ENCODE peak calls at places on chromosomes 5 and 9, in ten cellular contexts. T is psoas muscle; P is cardiac fibroblast; H is astrocyte of the spinal cord; F is transverse colon; J is epithelial cell of esophagus; G is heart left ventricle; N is CD8-positive, alpha-beta T cell; S is IMR-90; B is PC-9. W is an unnamed sample.

GRCh38 chr5:79619849-79620248 is 7.6 kb downstream of the TENT2 start:
- DNase-seq in T (no peak), P (no peak), H (no peak), F (no peak), J (no peak), G (no peak), N (no peak), S (no peak), B (no peak), W (no peak)

GRCh38 chr5:62605638-62606037 is 27.0 kb downstream of the LRRC70 start:
- DNase-seq in T (no peak), P (no peak), H (no peak), F (no peak), J (no peak), G (no peak), N (no peak), S (no peak), B (no peak), W (no peak)

GRCh38 chr5:3032513-3032912 is 281.0 kb upstream of the IRX2 start:
- DNase-seq in T (no peak), P (no peak), H (no peak), F (no peak), J (no peak), G (no peak), N (no peak), S (no peak), B (no peak), W (no peak)

GRCh38 chr9:110072597-110073355 is 135.2 kb downstream of the C9orf152 start:
- DNase-seq in T (no peak), P (peak; percentile 47), H (no peak), F (no peak), J (peak; percentile 55), G (no peak), N (no peak), S (no peak), B (no peak), W (no peak)

GRCh38 chr9:135070964-135071735 is 16.3 kb upstream of the OLFM1 start:
- DNase-seq in T (no peak), P (no peak), H (no peak), F (peak; percentile 0), J (no peak), G (peak; percentile 1), N (no peak), S (no peak), B (no peak), W (no peak)

GRCh38 chr5:2891781-2892180 is 140.3 kb upstream of the IRX2 start:
- DNase-seq in T (no peak), P (no peak), H (no peak), F (no peak), J (no peak), G (no peak), N (no peak), S (no peak), B (no peak), W (no peak)

GRCh38 chr9:35616681-35617459 is 1.3 kb downstream of the CD72 start:
- DNase-seq in T (peak; percentile 74), P (peak; percentile 52), H (peak; percentile 27), F (peak; percentile 82), J (peak; percentile 55), G (peak; percentile 72), N (peak; percentile 74), S (peak; percentile 69), B (no peak), W (peak; percentile 55)

GRCh38 chr9:74078647-74079046 is 418.5 kb upstream of the RORB start:
- DNase-seq in T (no peak), P (peak; percentile 1), H (peak; percentile 84), F (no peak), J (peak; percentile 43), G (no peak), N (no peak), S (no peak), B (peak; percentile 3), W (no peak)

GRCh38 chr9:107504585-107505455 is 15.3 kb upstream of the KLF4 start:
- DNase-seq in T (no peak), P (peak; percentile 94), H (peak; percentile 90), F (peak; percentile 49), J (peak; percentile 92), G (no peak), N (no peak), S (peak; percentile 93), B (peak; percentile 52), W (peak; percentile 85)

GRCh38 chr5:23466401-23466886 is 41.0 kb upstream of the PRDM9 start:
- DNase-seq in T (no peak), P (peak; percentile 69), H (peak; percentile 46), F (no peak), J (peak; percentile 98), G (no peak), N (no peak), S (no peak), B (peak; percentile 48), W (peak; percentile 91)

GRCh38 chr5:103829585-103829984 is 267.0 kb upstream of the NUDT12 start:
- DNase-seq in T (no peak), P (no peak), H (no peak), F (no peak), J (peak; percentile 10), G (no peak), N (no peak), S (no peak), B (no peak), W (no peak)

GRCh38 chr9:107638496-107638895 is 148.9 kb upstream of the KLF4 start:
- DNase-seq in T (no peak), P (peak; percentile 40), H (peak; percentile 12), F (no peak), J (no peak), G (no peak), N (no peak), S (no peak), B (no peak), W (no peak)

GRCh38 chr5:135695656-135696055 is 116.9 kb upstream of the CXCL14 start:
- DNase-seq in T (no peak), P (no peak), H (no peak), F (no peak), J (no peak), G (no peak), N (no peak), S (no peak), B (no peak), W (no peak)

GRCh38 chr5:150085950-150086715 is at the start of gene CSF1R:
- DNase-seq in T (no peak), P (no peak), H (no peak), F (no peak), J (no peak), G (no peak), N (no peak), S (no peak), B (no peak), W (no peak)

GRCh38 chr5:1737790-1738405 is 61.7 kb downstream of the MRPL36 start:
- DNase-seq in T (no peak), P (peak; percentile 43), H (peak; percentile 5), F (no peak), J (peak; percentile 48), G (no peak), N (peak; percentile 52), S (peak; percentile 13), B (peak; percentile 34), W (peak; percentile 35)

DNA sequence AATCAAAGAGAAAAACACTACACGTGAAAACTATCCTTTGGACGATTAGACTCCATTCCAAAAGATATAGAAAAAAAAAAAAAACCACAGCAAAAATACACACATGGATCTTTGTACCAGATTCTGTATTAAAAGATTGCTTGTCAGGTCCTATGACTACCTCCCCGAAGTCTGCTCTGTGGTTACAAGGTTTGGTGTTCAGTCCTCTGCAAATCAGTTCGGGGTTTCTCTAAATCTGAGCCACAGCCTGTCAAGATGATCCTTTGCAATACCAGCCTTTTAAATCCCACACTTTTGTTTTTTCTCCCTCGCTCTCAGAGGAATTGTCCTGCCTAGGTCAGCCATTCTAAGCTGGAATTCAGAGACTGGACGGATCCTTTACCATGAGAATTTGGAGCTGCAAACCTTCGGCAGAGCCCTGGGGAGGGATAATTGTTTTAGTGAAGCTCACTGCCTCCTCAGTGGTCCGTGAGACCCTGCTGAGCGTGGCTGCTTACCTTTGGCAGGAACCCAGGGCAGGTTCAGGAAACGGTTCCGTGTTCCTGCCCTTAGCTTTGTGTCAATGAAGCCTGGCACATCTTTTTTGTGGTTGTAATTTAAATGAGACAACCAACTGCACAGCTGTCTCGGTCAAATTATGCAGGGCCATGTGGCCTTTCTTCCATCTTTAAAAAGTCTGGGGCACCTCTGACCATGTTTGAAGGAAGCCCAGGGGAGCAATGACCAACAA is 47.3 kb downstream of the EBF1 start:
- DNase-seq in T (no peak), P (peak; percentile 67), H (no peak), F (no peak), J (no peak), G (no peak), N (no peak), S (no peak), B (no peak), W (no peak)
- H3K4me3 ChIP-seq in T (peak overlapping the region; percentile 56), P (no peak overlapping the region), H (no peak overlapping the region), F (no peak overlapping the region), J (no peak overlapping the region), G (no peak overlapping the region), N (no peak overlapping the region), S (no peak overlapping the region), B (no peak overlapping the region), W (no peak overlapping the region)

DNA sequence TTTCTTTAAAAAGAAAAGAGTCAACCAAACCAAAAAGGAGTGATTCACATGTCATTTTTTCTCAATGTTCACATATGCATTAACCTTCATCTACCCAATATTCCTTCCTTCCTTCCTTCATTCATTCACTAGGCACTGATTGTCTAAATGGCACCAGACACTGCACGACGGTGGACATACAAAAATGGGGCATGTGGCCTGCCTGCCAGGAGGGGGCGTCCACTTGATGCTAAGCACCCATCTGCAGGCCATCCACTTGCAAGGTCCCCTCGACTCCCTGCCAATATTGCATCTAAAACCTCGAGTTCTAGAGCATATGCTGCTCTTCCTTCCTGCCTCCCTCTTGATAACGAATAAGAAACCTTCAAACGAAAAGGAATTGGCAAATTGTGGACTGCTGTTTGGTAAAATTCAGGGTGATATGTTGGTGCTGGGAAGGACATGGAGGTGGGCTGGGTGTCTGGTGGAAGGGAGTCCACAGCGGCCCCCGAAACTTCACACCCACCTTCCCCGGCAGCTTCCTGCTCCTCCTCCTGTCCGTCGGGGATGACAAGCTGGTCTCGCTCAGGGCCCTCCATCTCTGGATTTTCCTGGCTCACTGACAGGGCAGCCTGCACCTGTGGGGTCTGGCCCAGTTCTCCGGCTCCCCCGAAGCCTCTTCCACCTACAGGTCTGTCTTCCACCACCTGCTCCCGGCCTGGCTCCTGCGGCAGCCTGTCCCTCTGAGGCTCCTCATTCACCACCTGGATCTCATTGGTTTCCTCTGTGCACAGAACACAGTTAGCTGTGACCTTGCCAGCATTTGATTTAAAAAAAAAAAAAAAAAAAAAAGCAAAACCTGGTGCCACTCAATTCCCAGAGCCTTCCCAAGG is 64.3 kb downstream of the GOLM1 start:
- DNase-seq in T (no peak), P (peak; percentile 58), H (peak; percentile 55), F (peak; percentile 64), J (peak; percentile 60), G (no peak), N (no peak), S (peak; percentile 40), B (peak; percentile 51), W (peak; percentile 49)
- TF ChIP-seq CTCF in T (no peak), P (peak; percentile 66), H (peak; percentile 77), F (peak; percentile 59), J (peak; percentile 50), G (peak; percentile 9), N (no peak), S (peak; percentile 34), B (peak; percentile 73), W (peak; percentile 53)

GRCh38 chr9:128115187-128116103 is 12.1 kb downstream of the PTGES2 start:
- DNase-seq in T (peak; percentile 12), P (no peak), H (no peak), F (peak; percentile 93), J (no peak), G (no peak), N (no peak), S (no peak), B (no peak), W (no peak)
- H3K4me3 ChIP-seq in T (no peak overlapping the region), P (no peak overlapping the region), H (no peak overlapping the region), F (peak overlapping the region; percentile 28), J (no peak overlapping the region), G (no peak overlapping the region), N (no peak overlapping the region), S (no peak overlapping the region), B (no peak overlapping the region), W (no peak overlapping the region)

GRCh38 chr5:53201746-53202145 is 92.2 kb upstream of the MOCS2 start:
- DNase-seq in T (no peak), P (peak; percentile 7), H (no peak), F (no peak), J (no peak), G (no peak), N (no peak), S (no peak), B (no peak), W (no peak)
- TF ChIP-seq CTCF in T (no peak), P (peak; percentile 29), H (peak; percentile 21), F (no peak), J (peak; percentile 14), G (no peak), N (no peak), S (no peak), B (peak; percentile 24), W (peak; percentile 17)